ENCODE peak calls at places on chromosome 18, in seven cellular contexts. F is foreskin fibroblast, Y is GM12864, E is thoracic aorta, M is heart right ventricle, S is HFF-Myc, G is GM10248. T is an unnamed sample.

GRCh38 chr18:49645196-49645595 is 83.3 kb downstream of the LIPG start:
- DNase-seq in M (no peak), F (no peak), G (no peak), S (no peak), Y (no peak), E (no peak), T (no peak)

GRCh38 chr18:72114801-72115594 is 429.1 kb downstream of the CBLN2 start:
- DNase-seq in F (no peak), E (no peak), M (no peak), Y (no peak), G (no peak), S (no peak), T (no peak)

GRCh38 chr18:51614033-51614432 is 416.6 kb upstream of the MEX3C start:
- DNase-seq in S (no peak), Y (no peak), G (no peak), M (peak), E (no peak), F (no peak), T (no peak)

GRCh38 chr18:59748628-59749360 is 51.6 kb upstream of the CCBE1 start:
- DNase-seq in Y (no peak), S (peak), F (peak), G (no peak), E (no peak), M (no peak), T (no peak)

GRCh38 chr18:78770149-78771139 is 209.2 kb upstream of the SALL3 start:
- DNase-seq in M (no peak), E (no peak), S (no peak), Y (no peak), G (no peak), F (no peak), T (no peak)

GRCh38 chr18:23259701-23260661 is 124.7 kb downstream of the CABLES1 start:
- DNase-seq in F (peak), E (peak), M (peak), Y (no peak), G (peak), S (peak), T (peak)

GRCh38 chr18:79503406-79503805 is 107.7 kb downstream of the NFATC1 start:
- DNase-seq in F (no peak), M (no peak), S (no peak), E (no peak), G (no peak), Y (no peak), T (peak)

GRCh38 chr18:13376298-13376840 is 157.8 kb downstream of the LDLRAD4 start:
- DNase-seq in S (no peak), M (no peak), G (no peak), E (no peak), F (no peak), Y (no peak), T (no peak)

GRCh38 chr18:5424903-5425302 is 118.9 kb downstream of the EPB41L3 start:
- DNase-seq in E (no peak), F (peak), Y (no peak), S (peak), M (no peak), G (no peak), T (peak)

GRCh38 chr18:28108801-28109200 is 68.1 kb downstream of the CDH2 start:
- DNase-seq in Y (no peak), E (no peak), S (no peak), M (no peak), F (no peak), G (no peak), T (no peak)

GRCh38 chr18:5879479-5879882 is 15.8 kb downstream of the TMEM200C start:
- DNase-seq in F (peak), E (no peak), S (peak), Y (no peak), M (no peak), G (no peak), T (no peak)

GRCh38 chr18:59990121-59990818 is 90.5 kb downstream of the PMAIP1 start:
- DNase-seq in G (no peak), Y (no peak), M (no peak), E (no peak), S (no peak), F (no peak), T (no peak)

DNA sequence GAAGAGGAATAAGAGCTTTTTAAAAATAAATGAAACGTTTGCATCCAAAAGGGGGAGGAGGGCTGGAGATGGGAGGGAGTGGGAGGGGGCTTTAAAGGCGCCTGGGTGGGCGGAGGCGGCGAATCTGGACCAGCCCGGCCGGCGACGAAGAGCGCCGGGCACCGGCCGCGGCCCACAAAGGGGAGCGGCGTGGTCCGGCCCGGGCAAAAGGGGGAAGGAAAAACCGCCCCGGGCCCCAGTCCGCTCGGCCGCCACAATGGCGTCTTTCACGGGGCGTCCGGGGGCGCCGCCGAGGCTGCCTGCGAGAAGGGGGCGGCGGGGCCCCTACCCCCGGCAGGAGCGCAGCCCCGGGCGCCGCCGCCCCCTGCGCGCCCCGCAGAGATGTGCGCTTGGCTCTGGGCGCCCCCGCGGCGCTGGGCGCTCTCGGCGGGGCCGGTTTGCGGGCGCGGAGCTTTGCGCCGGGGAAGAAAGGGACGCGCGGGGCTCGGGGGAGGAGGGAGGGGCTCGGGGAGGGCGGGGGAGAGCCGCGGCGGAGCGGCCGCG is 108.1 kb upstream of the KCTD1 start:
- DNase-seq in Y (no peak), S (no peak), M (no peak), F (no peak), G (no peak), E (no peak), T (no peak)
- TF ChIP-seq CTCF in Y (no peak), S (no peak), M (no peak), F (no peak), G (no peak), E (no peak), T (no peak)

GRCh38 chr18:45014047-45014501 is 333.4 kb downstream of the SETBP1 start:
- DNase-seq in E (no peak), G (no peak), S (peak), F (peak), M (no peak), Y (no peak), T (peak)
- TF ChIP-seq CTCF in E (peak), G (no peak), S (peak), F (peak), M (no peak), Y (no peak), T (no peak)

DNA sequence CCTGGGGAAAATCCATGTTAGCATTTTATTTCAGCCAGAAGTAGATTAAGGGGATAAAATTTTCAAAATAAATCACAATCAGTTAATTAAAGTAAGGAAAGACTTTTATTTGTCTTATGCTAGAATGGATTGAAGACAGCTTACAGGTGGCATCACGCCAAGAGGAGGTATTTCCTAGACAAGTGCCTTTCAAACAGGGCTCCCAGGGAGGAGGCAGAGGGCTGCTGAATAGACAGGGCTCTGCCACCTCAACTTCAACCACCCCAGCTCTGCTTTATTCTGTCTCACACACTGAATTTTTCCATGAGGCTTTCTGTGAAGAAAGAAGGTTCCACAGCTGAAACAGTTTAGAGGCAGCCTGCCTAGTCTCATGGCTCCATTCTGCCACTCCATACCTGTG is 12.1 kb downstream of the CCDC68 start:
- DNase-seq in Y (no peak), S (no peak), G (no peak), M (peak), E (no peak), F (peak), T (peak)
- TF ChIP-seq CTCF in Y (no peak), S (no peak), G (no peak), M (no peak), E (no peak), F (no peak), T (no peak)

DNA sequence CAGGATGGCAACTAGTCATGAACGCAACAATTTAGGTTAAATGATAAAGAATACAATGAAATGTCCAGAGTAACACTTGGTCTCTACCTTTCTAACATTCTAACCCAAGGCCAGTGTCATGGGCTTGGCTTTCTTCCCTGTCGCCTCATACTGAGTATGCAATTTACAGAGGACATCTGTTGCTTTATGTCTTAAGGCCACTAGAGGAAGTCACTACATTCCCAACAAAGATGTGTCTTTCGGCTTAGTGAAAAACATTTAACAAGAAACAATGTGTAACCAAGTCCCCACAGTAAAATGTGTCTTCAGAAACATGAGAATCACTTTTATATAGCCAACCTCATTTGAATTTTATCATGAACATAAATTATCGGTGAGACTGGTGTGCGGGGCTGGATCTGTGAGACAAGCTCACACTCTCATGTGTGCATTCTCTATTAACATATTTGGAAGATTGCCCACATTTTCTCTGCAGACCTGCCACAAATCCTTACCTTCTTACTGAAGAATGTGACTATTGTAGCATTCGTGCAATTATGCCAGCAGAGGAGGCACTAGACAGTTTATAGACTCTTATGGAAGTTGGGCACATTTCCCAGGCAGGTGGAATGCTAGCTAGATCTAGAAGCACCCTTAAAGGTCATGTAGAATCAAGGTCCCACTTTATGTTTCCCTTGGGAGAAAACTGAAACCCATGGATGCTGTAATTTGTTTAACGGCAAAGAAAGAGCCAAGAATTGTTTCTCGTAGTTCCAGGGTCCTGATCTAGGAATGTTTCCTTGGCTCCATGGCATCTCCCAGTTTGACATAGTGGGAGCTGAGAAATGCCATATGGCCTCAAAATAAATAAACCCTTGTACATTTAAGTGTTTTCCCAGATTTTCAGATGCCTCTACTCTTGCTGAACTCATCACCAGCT is 101.8 kb downstream of the CD226 start:
- DNase-seq in M (no peak), E (no peak), G (no peak), Y (no peak), S (no peak), F (no peak), T (no peak)
- TF ChIP-seq CTCF in M (peak), E (no peak), G (no peak), Y (no peak), S (no peak), F (no peak), T (no peak)

DNA sequence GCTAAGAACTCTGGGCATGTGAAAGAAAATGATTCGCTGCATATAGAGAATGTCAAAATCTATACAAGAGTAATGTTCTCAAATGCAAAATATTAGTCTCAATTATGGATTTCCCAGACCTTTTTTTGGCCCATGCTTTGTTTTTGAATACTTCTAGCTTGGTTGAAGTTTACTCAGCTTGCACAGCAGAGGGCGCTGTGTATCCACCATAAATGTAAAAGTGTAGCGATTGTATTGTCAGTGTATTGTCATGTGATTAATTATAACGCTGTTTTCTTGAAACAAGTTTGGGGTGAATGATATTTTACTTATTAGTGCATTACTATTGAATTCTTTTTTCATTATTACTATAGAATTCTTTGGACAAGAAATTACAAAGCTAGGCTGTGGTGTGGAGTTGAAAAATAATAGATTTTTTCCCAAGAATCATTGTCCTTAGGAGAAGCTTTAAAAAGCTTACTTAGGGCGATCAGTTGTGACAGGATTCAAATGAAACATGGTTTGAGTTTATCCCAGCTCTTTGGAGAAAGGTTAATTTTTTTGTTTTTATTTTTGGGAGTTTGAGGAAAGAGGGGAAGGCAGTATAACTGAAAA is 98.3 kb downstream of the PIK3C3 start:
- DNase-seq in Y (no peak), G (peak), M (peak), S (peak), E (no peak), F (peak), T (peak)
- TF ChIP-seq CTCF in Y (peak), G (peak), M (peak), S (peak), E (peak), F (peak), T (peak)

GRCh38 chr18:61503688-61504087 is 170.5 kb downstream of the CDH20 start:
- DNase-seq in E (no peak), M (no peak), S (no peak), Y (no peak), F (peak), G (no peak), T (no peak)

DNA sequence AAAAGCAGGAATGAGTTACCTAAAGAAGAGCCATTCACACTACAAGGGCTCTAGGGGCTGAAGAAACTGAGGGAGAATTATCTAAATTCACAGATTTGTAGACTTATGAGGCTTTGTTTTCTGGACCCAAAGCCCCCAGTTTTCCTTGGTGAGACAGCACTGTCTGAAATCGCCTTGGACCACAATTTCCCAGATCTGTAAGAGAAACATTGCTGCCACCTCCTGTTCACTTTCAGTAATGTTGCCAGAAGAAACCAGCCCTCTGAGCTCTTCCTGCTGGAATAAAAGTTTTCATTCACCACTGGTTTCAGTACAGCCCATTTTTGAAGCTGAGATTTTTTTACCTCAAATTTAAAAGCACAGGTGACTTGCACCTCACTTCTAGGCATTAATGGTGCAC is 169.2 kb downstream of the CDH20 start:
- DNase-seq in M (peak), E (no peak), Y (peak), F (peak), S (peak), G (peak), T (no peak)
- TF ChIP-seq CTCF in M (peak), E (peak), Y (peak), F (peak), S (peak), G (peak), T (peak)

GRCh38 chr18:36580874-36581750 is 247.7 kb downstream of the TPGS2 start:
- DNase-seq in G (no peak), Y (no peak), F (peak), E (no peak), M (no peak), S (peak), T (no peak)

GRCh38 chr18:36583155-36583745 is 245.6 kb downstream of the TPGS2 start:
- DNase-seq in S (no peak), G (peak), E (no peak), Y (no peak), M (no peak), F (no peak), T (no peak)

GRCh38 chr18:36578871-36579270 is 249.9 kb downstream of the TPGS2 start:
- DNase-seq in F (peak), S (no peak), E (no peak), M (no peak), G (no peak), Y (no peak), T (no peak)

GRCh38 chr18:36579311-36579710 is 249.5 kb downstream of the TPGS2 start:
- DNase-seq in E (no peak), S (no peak), F (no peak), M (no peak), G (no peak), Y (no peak), T (no peak)

GRCh38 chr18:36580266-36580665 is 248.5 kb downstream of the TPGS2 start:
- DNase-seq in F (peak), E (no peak), Y (no peak), S (peak), M (peak), G (no peak), T (no peak)
- TF ChIP-seq CTCF in F (peak), E (peak), Y (no peak), S (no peak), M (no peak), G (no peak), T (no peak)

T was measured in mucosa of descending colon.